ENCODE peak calls at places on chromosomes 12 and 14, in nine cellular contexts. E is T-helper 1 cell; Q is activated T-helper 1 cell treated with anti-CD3 and anti-CD28 coated beads, Interleukin-2, amount 50 U/mL, for 16 hours; J is PC-9; L is cardiac fibroblast; K is glutamatergic neuron; G is activated naive CD4-positive, alpha-beta T cell; I is COLO829; S is neuronal stem cell. D is an unnamed sample.

GRCh38 chr14:76961631-76962302 is 66.7 kb downstream of the IRF2BPL start:
- DNase-seq in Q (peak; percentile 81), G (peak; percentile 93), S (peak; percentile 82), J (peak; percentile 100), I (peak; percentile 90), K (no peak), L (peak; percentile 95), E (peak; percentile 93), D (peak; percentile 99)

GRCh38 chr12:121579190-121579791 is 1.5 kb downstream of the KDM2B start:
- DNase-seq in G (no peak), J (no peak), Q (no peak), E (peak; percentile 28), S (peak; percentile 26), K (peak; percentile 47), I (no peak), L (peak; percentile 17), D (no peak)

GRCh38 chr14:104405566-104406226 is 173.9 kb upstream of the C14orf180 start:
- DNase-seq in K (no peak), S (no peak), G (no peak), Q (no peak), J (no peak), L (no peak), E (no peak), I (no peak), D (no peak)

GRCh38 chr14:100622234-100622633 is 35.0 kb upstream of the BEGAIN start:
- DNase-seq in J (no peak), L (no peak), S (no peak), K (no peak), Q (no peak), G (no peak), I (no peak), E (no peak), D (peak; percentile 73)

GRCh38 chr12:132366341-132366861 is 37.0 kb upstream of the GALNT9 start:
- DNase-seq in Q (no peak), G (no peak), L (no peak), S (peak; percentile 64), J (no peak), I (no peak), K (peak; percentile 49), E (no peak), D (peak; percentile 42)

GRCh38 chr14:22419620-22420019 is 169.4 kb downstream of the DAD1 start:
- DNase-seq in G (no peak), S (no peak), E (no peak), I (no peak), L (no peak), J (no peak), Q (no peak), K (no peak), D (no peak)

GRCh38 chr12:56571131-56571530 is 49.5 kb downstream of the RBMS2 start:
- DNase-seq in I (no peak), J (no peak), E (no peak), K (no peak), S (no peak), G (no peak), Q (no peak), L (no peak), D (no peak)

GRCh38 chr14:61319086-61319485 is 2.3 kb upstream of the PRKCH start:
- DNase-seq in K (no peak), J (no peak), S (no peak), E (no peak), L (no peak), G (no peak), Q (no peak), I (no peak), D (no peak)

GRCh38 chr12:76413121-76413520 is 64.9 kb upstream of the BBS10 start:
- DNase-seq in L (no peak), I (no peak), K (no peak), Q (no peak), E (no peak), G (no peak), S (no peak), J (no peak), D (no peak)

GRCh38 chr14:68865542-68865941 is 72.7 kb upstream of the ZFP36L1 start:
- DNase-seq in K (no peak), S (no peak), G (no peak), J (no peak), E (no peak), Q (no peak), L (no peak), I (no peak), D (no peak)

GRCh38 chr12:4134434-4134762 is 139.2 kb upstream of the CCND2 start:
- DNase-seq in K (no peak), I (no peak), E (no peak), L (no peak), S (no peak), J (no peak), G (no peak), Q (no peak), D (no peak)

GRCh38 chr14:69643430-69644200 is 32.2 kb downstream of the SUSD6 start:
- DNase-seq in J (peak; percentile 88), L (peak; percentile 79), K (no peak), E (no peak), G (peak; percentile 12), S (no peak), Q (peak; percentile 28), I (no peak), D (peak; percentile 54)

GRCh38 chr14:67428501-67429031 is 16.6 kb upstream of the PLEK2 start:
- DNase-seq in L (peak; percentile 83), K (no peak), G (no peak), J (peak; percentile 34), E (no peak), S (no peak), Q (no peak), I (no peak), D (no peak)

GRCh38 chr12:90366286-90366685 is 588.7 kb downstream of the CCER1 start:
- DNase-seq in G (no peak), E (no peak), L (peak; percentile 51), J (no peak), K (no peak), Q (no peak), I (no peak), S (no peak), D (no peak)

GRCh38 chr14:81169711-81170103 is 51.1 kb downstream of the GTF2A1 start:
- DNase-seq in I (no peak), S (no peak), L (no peak), Q (no peak), K (peak; percentile 29), G (no peak), J (peak; percentile 11), E (no peak), D (peak; percentile 56)

GRCh38 chr12:124550123-124551089 is 17.0 kb downstream of the NCOR2 start:
- DNase-seq in G (no peak), I (no peak), E (no peak), J (no peak), S (no peak), L (no peak), Q (no peak), K (no peak), D (no peak)

GRCh38 chr12:131003036-131003435 is 49.3 kb downstream of the ADGRD1 start:
- DNase-seq in L (no peak), J (no peak), S (no peak), G (no peak), K (no peak), E (no peak), I (no peak), Q (no peak), D (no peak)

GRCh38 chr14:75450381-75451276 is 22.8 kb downstream of the JDP2 start:
- DNase-seq in Q (no peak), J (peak; percentile 95), S (no peak), E (no peak), G (no peak), I (no peak), K (no peak), L (no peak), D (no peak)

GRCh38 chr14:60248697-60249314 is at the start of gene PPM1A:
- DNase-seq in S (peak; percentile 95), G (peak; percentile 90), E (peak; percentile 93), Q (peak; percentile 93), L (peak; percentile 96), J (peak; percentile 95), I (peak; percentile 96), K (peak; percentile 96), D (peak; percentile 94)

GRCh38 chr12:113295846-113296556 is 38.9 kb downstream of the SLC8B1 start:
- DNase-seq in J (no peak), G (no peak), K (no peak), L (no peak), E (no peak), I (no peak), S (no peak), Q (no peak), D (no peak)

GRCh38 chr12:84502907-84503787 is 409.5 kb downstream of the SLC6A15 start:
- DNase-seq in Q (no peak), G (no peak), I (peak; percentile 72), J (peak; percentile 41), L (peak; percentile 67), S (peak; percentile 52), E (no peak), K (peak; percentile 64), D (no peak)

GRCh38 chr14:59309291-59309900 is 120.9 kb downstream of the DAAM1 start:
- DNase-seq in I (no peak), G (no peak), L (no peak), K (no peak), S (no peak), E (no peak), Q (no peak), J (no peak), D (no peak)

GRCh38 chr12:54004841-54005530 is 3.8 kb upstream of the HOXC8 start:
- DNase-seq in I (no peak), G (no peak), S (no peak), L (no peak), K (no peak), E (no peak), Q (no peak), J (peak; percentile 11), D (no peak)

GRCh38 chr14:104423224-104423681 is 156.3 kb upstream of the C14orf180 start:
- DNase-seq in E (no peak), J (no peak), I (no peak), S (no peak), G (no peak), Q (no peak), L (no peak), K (no peak), D (peak; percentile 34)

GRCh38 chr14:93015039-93015438 is 92.1 kb downstream of the CHGA start:
- DNase-seq in G (no peak), L (no peak), E (no peak), S (no peak), K (no peak), Q (no peak), J (no peak), I (no peak), D (no peak)

GRCh38 chr12:89893972-89894706 is 185.5 kb upstream of the ATP2B1 start:
- DNase-seq in G (no peak), E (no peak), J (no peak), L (peak; percentile 71), Q (no peak), S (no peak), I (no peak), K (no peak), D (no peak)

GRCh38 chr12:56081393-56082347 is 1.7 kb downstream of the ERBB3 start:
- DNase-seq in S (no peak), L (no peak), I (peak; percentile 80), Q (no peak), E (no peak), K (peak; percentile 19), G (no peak), J (no peak), D (no peak)

GRCh38 chr12:9049520-9050133 is 60.3 kb downstream of the KLRG1 start:
- DNase-seq in K (no peak), L (peak; percentile 68), Q (no peak), I (peak; percentile 23), J (peak; percentile 34), E (peak; percentile 36), S (no peak), G (no peak), D (no peak)

GRCh38 chr14:50083467-50084337 is 32.7 kb downstream of the VCPKMT start:
- DNase-seq in E (peak; percentile 22), I (no peak), Q (no peak), G (peak; percentile 25), J (no peak), S (no peak), K (no peak), L (no peak), D (no peak)